ENCODE peak calls at places on chromosomes 11 and 22, in seven cellular contexts. V is MM.1S, Q is sigmoid colon, Z is bronchial epithelial cell, U is heart right ventricle, T is HCT116, C is neural progenitor cell. M is an unnamed sample. For H3K27me3, the result is how much of the 10 kb centered on the place peaks cover.

GRCh38 chr22:26617251-26618199 is at the start of gene CRYBB1:
- DNase-seq in Z (no peak), U (peak), T (no peak), V (peak), Q (peak), C (peak), M (no peak)

GRCh38 chr11:74672956-74673895 is 58.0 kb downstream of the CHRDL2 start:
- DNase-seq in T (no peak), Q (peak), C (no peak), U (peak), V (no peak), Z (peak), M (peak)

GRCh38 chr11:20162824-20163777 is 2.8 kb upstream of the DBX1 start:
- DNase-seq in T (no peak), V (no peak), C (peak), Q (no peak), U (no peak), Z (no peak), M (no peak)

GRCh38 chr11:108853864-108854263 is 189.0 kb downstream of the DDX10 start:
- DNase-seq in T (no peak), Q (no peak), Z (peak), C (peak), U (peak), V (peak), M (no peak)

GRCh38 chr11:35524780-35525179 is 636 bp downstream of the PAMR1 start:
- DNase-seq in C (no peak), V (no peak), Q (no peak), U (no peak), Z (peak), T (no peak), M (no peak)

GRCh38 chr22:36125434-36125833 is 35.1 kb downstream of the APOL3 start:
- DNase-seq in T (no peak), C (no peak), V (no peak), Z (no peak), Q (no peak), U (no peak), M (no peak)

GRCh38 chr11:10407749-10408472 is 47.2 kb upstream of the AMPD3 start:
- DNase-seq in Q (no peak), Z (no peak), T (no peak), V (no peak), C (no peak), U (peak), M (no peak)

GRCh38 chr11:120127236-120127635 is 10.7 kb downstream of the TRIM29 start:
- DNase-seq in U (no peak), V (no peak), Z (no peak), Q (no peak), C (no peak), T (no peak), M (no peak)

GRCh38 chr11:45815747-45816146 is 10.8 kb downstream of the SLC35C1 start:
- DNase-seq in Q (peak), Z (peak), V (no peak), T (no peak), C (no peak), U (no peak), M (no peak)

GRCh38 chr22:46366801-46367706 is 31.5 kb downstream of the TRMU start:
- DNase-seq in U (peak), Z (no peak), T (no peak), C (no peak), Q (no peak), V (peak), M (no peak)

GRCh38 chr11:8593935-8594909 is at the start of gene STK33:
- DNase-seq in T (peak), Q (peak), U (peak), C (peak), Z (no peak), V (peak), M (no peak)

GRCh38 chr11:27423125-27423524 is 49.5 kb downstream of the LGR4 start:
- DNase-seq in V (no peak), U (peak), C (peak), Q (peak), T (no peak), Z (peak), M (peak)

GRCh38 chr11:15816270-15816871 is 540.0 kb downstream of the SOX6 start:
- DNase-seq in U (no peak), Q (no peak), V (no peak), T (no peak), C (no peak), Z (peak), M (peak)

GRCh38 chr11:2533642-2534115 is 88.9 kb downstream of the KCNQ1 start:
- DNase-seq in Q (peak), C (peak), V (peak), T (peak), Z (peak), U (peak), M (peak)

GRCh38 chr11:83609181-83609580 is 323.0 kb upstream of the CCDC90B start:
- DNase-seq in T (no peak), V (no peak), Z (no peak), C (no peak), Q (no peak), U (no peak), M (no peak)

GRCh38 chr11:37040921-37041320 is 442.9 kb upstream of the RAG2 start:
- DNase-seq in Q (no peak), V (no peak), Z (no peak), C (no peak), U (no peak), T (no peak), M (no peak)

GRCh38 chr11:124923296-124923695 is 4.2 kb downstream of the HEPN1 start:
- DNase-seq in U (no peak), Z (no peak), C (no peak), Q (no peak), V (no peak), T (no peak), M (no peak)

GRCh38 chr11:117332843-117333242 is 5.2 kb downstream of the CEP164 start:
- DNase-seq in C (no peak), V (no peak), Z (no peak), T (no peak), Q (no peak), U (no peak), M (no peak)

GRCh38 chr11:36065436-36065835 is 121.6 kb downstream of the LDLRAD3 start:
- DNase-seq in T (no peak), U (no peak), Q (no peak), V (no peak), C (no peak), Z (peak), M (no peak)

DNA sequence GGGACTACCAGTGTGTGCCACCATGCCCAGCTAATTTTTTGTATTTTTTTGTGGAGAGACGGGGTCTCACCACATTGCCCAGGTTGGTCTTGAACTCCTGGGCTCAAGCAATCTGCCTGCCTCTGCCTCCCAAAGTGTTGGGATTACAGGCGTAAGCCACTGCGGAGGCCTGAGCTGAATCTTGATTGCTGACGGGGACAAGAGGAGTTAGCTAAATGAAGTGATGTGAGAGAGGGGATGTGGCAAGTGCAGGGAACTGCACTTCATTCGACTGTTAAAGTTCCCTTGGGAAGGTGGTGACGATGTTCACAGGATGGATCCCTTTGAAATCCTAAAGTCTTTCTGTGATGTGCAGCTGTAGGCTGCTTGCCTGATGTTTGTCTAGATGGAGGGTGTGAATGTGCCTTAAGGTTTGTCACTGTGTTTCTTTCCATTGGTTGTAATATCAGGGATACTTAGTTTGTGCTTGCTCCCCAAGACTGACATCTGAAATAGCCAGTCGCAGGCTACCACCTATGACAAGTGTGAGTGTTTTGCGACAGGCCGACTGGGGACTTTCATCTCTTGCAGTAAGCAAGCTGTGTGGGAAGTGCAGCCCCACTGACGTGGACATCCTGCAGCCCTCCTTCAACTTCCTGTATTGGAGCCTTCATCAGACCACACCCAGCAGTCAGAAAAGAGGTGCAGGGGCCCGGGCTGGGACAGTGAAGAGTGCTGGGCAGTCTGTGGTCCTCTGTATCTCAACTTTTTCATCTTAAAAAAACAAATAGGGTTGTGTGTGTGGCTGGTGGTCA is 19.6 kb upstream of the CCDC134 start:
- DNase-seq in U (peak), Z (peak), Q (peak), C (no peak), T (no peak), V (peak), M (no peak)
- H3K4me3 ChIP-seq in U (no peak), Z (no peak), Q (no peak), C (no peak), T (no peak), V (peak), M (no peak)

GRCh38 chr11:72658989-72659640 is 15.1 kb downstream of the PDE2A start:
- DNase-seq in Q (no peak), C (no peak), U (no peak), T (no peak), Z (no peak), V (no peak), M (no peak)
- H3K27me3 ChIP-seq in Q (under half), C (under half), U (under half), T (under half), Z (under half), V (under half), M (half or more)

DNA sequence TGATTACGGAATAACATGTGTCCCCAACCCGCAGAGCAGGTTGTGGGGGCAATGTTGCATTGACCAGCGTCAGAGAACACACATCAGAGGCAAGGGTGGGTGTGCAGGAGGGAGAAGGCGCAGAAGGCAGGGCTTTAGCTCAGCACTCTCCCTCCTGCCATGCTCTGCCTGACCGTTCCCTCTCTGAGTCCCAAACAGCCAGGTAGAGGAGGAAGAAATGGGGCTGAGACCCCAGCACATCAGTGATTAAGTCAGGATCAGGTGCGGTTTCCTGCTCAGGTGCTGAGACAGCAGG is 425 bp upstream of the MYO7A start:
- DNase-seq in Q (no peak), T (no peak), Z (no peak), C (peak), V (no peak), U (no peak), M (no peak)
- H3K4me3 ChIP-seq in Q (no peak), T (peak), Z (no peak), C (peak), V (peak), U (peak), M (peak)

GRCh38 chr22:32177221-32177765 is 18.2 kb upstream of the C22orf42 start:
- DNase-seq in C (peak), Z (no peak), Q (no peak), U (no peak), T (no peak), V (no peak), M (no peak)

GRCh38 chr22:32181043-32181442 is 21.9 kb upstream of the C22orf42 start:
- DNase-seq in C (no peak), Z (no peak), V (no peak), Q (no peak), U (no peak), T (no peak), M (no peak)

GRCh38 chr22:32175751-32176644 is 16.9 kb upstream of the C22orf42 start:
- DNase-seq in Z (no peak), C (peak), V (no peak), Q (no peak), U (no peak), T (no peak), M (no peak)
- H3K27me3 ChIP-seq in Z (under half), C (half or more), V (under half), Q (under half), U (half or more), T (under half), M (under half)

GRCh38 chr11:69985331-69985653 is 92.8 kb upstream of the ANO1 start:
- DNase-seq in T (no peak), U (no peak), Q (no peak), V (no peak), C (no peak), Z (no peak), M (no peak)
- H3K4me3 ChIP-seq in T (no peak), U (peak), Q (no peak), V (no peak), C (peak), Z (no peak), M (peak)

GRCh38 chr11:76214186-76214585 is 7.9 kb upstream of the WNT11 start:
- DNase-seq in T (no peak), C (no peak), Q (no peak), V (no peak), U (peak), Z (no peak), M (no peak)

GRCh38 chr11:76214968-76215548 is 8.8 kb upstream of the WNT11 start:
- DNase-seq in C (no peak), U (peak), T (no peak), Q (no peak), Z (no peak), V (no peak), M (no peak)

GRCh38 chr11:76209956-76210885 is 3.9 kb upstream of the WNT11 start:
- DNase-seq in Q (peak), V (peak), T (no peak), Z (peak), U (peak), C (peak), M (no peak)

GRCh38 chr11:76210920-76211851 is 4.9 kb upstream of the WNT11 start:
- DNase-seq in Q (no peak), Z (no peak), C (no peak), U (peak), V (no peak), T (no peak), M (no peak)

GRCh38 chr11:76212086-76213035 is 6.1 kb upstream of the WNT11 start:
- DNase-seq in U (peak), Z (no peak), V (no peak), Q (no peak), C (no peak), T (no peak), M (no peak)
- H3K27me3 ChIP-seq in U (under half), Z (under half), V (under half), Q (under half), C (half or more), T (under half), M (half or more)

GRCh38 chr22:39471421-39472141 is 14.8 kb downstream of the MGAT3 start:
- DNase-seq in V (peak), C (peak), Z (peak), Q (no peak), T (no peak), U (peak), M (no peak)
- H3K4me3 ChIP-seq in V (peak), C (no peak), Z (no peak), Q (no peak), T (no peak), U (no peak), M (no peak)